ENCODE peak calls at places on chromosomes 7 and 10, in six cellular contexts. I is activated CD4-positive, alpha-beta T cell treated with anti-CD3 and anti-CD28 coated beads, Interleukin-2, amount 50 U/mL, for 24 hours; H is cardiac fibroblast; C is ecto neural progenitor cell; J is NCI-H1092; X is GM04503. U is an unnamed sample.

GRCh38 chr7:69599211-69599878 is 1.1 kb downstream of the AUTS2 start:
- DNase-seq in I (no peak), H (no peak), C (no peak), J (peak), X (no peak), U (peak)

GRCh38 chr7:22350466-22351328 is 6.3 kb downstream of the RAPGEF5 start:
- DNase-seq in I (no peak), H (peak), C (no peak), J (no peak), X (no peak), U (no peak)

GRCh38 chr7:68216046-68216445 is 1219.4 kb downstream of the TYW1 start:
- DNase-seq in I (no peak), H (no peak), C (no peak), J (no peak), X (no peak), U (no peak)

GRCh38 chr10:113449151-113449695 is 103.6 kb upstream of the HABP2 start:
- DNase-seq in I (no peak), H (no peak), C (peak), J (no peak), X (no peak), U (no peak)

GRCh38 chr7:112137141-112138101 is 68.8 kb downstream of the DOCK4 start:
- DNase-seq in I (no peak), H (no peak), C (no peak), J (no peak), X (no peak), U (no peak)

GRCh38 chr7:3949226-3949625 is 648.2 kb downstream of the SDK1 start:
- DNase-seq in I (no peak), H (peak), C (no peak), J (no peak), X (no peak), U (no peak)

GRCh38 chr10:62735464-62736188 is 68.9 kb upstream of the ADO start:
- DNase-seq in I (peak), H (peak), C (no peak), J (no peak), X (no peak), U (no peak)

GRCh38 chr10:30786131-30786530 is 156.6 kb upstream of the LYZL2 start:
- DNase-seq in I (no peak), H (peak), C (no peak), J (no peak), X (no peak), U (no peak)

GRCh38 chr7:150631084-150631824 is 931 bp downstream of the GIMAP6 start:
- DNase-seq in I (peak), H (no peak), C (no peak), J (no peak), X (no peak), U (no peak)

GRCh38 chr7:37732880-37733279 is 49.3 kb downstream of the GPR141 start:
- DNase-seq in I (no peak), H (no peak), C (no peak), J (no peak), X (no peak), U (no peak)

GRCh38 chr7:88357295-88357694 is 50.6 kb upstream of the STEAP4 start:
- DNase-seq in I (no peak), H (peak), C (no peak), J (no peak), X (no peak), U (peak)

GRCh38 chr10:56269181-56269580 is 91.9 kb downstream of the ZWINT start:
- DNase-seq in I (no peak), H (no peak), C (no peak), J (no peak), X (no peak), U (no peak)

GRCh38 chr7:227940-228339 is 35.6 kb downstream of the FAM20C start:
- DNase-seq in I (no peak), H (no peak), C (no peak), J (no peak), X (no peak), U (no peak)

GRCh38 chr10:110858297-110858934 is 13.3 kb upstream of the PDCD4 start:
- DNase-seq in I (no peak), H (no peak), C (no peak), J (no peak), X (no peak), U (no peak)

GRCh38 chr10:97596101-97597055 is 6.9 kb downstream of the C10orf62 start:
- DNase-seq in I (no peak), H (peak), C (no peak), J (no peak), X (peak), U (peak)

GRCh38 chr7:152145853-152146466 is 120.5 kb downstream of the GALNT11 start:
- DNase-seq in I (no peak), H (peak), C (no peak), J (no peak), X (peak), U (no peak)

GRCh38 chr7:93226310-93226709 is at the start of gene HEPACAM2:
- DNase-seq in I (no peak), H (no peak), C (no peak), J (peak), X (no peak), U (no peak)

GRCh38 chr7:22356855-22357310 is at the start of gene RAPGEF5:
- DNase-seq in I (no peak), H (peak), C (peak), J (peak), X (no peak), U (no peak)

GRCh38 chr10:122530177-122530576 is 30.4 kb upstream of the DMBT1 start:
- DNase-seq in I (no peak), H (peak), C (no peak), J (no peak), X (no peak), U (no peak)

GRCh38 chr7:100804681-100805431 is 22.5 kb downstream of the EPHB4 start:
- DNase-seq in I (no peak), H (no peak), C (no peak), J (no peak), X (no peak), U (no peak)

GRCh38 chr7:1664711-1665591 is 5.1 kb upstream of the ELFN1 start:
- DNase-seq in I (no peak), H (peak), C (peak), J (peak), X (no peak), U (peak)

GRCh38 chr10:131211965-131212619 is 99.4 kb downstream of the TCERG1L start:
- DNase-seq in I (no peak), H (no peak), C (peak), J (no peak), X (no peak), U (peak)

GRCh38 chr7:158995514-158995913 is 139.2 kb downstream of the DYNC2I1 start:
- DNase-seq in I (no peak), H (no peak), C (no peak), J (no peak), X (no peak), U (no peak)

U was measured in islet precursor cell.